ENCODE peak calls at places on chromosome 15, in five cellular contexts. One of them, this sample, is unnamed.

GRCh38 chr15:57017024-57017423 is 98.6 kb downstream of the TCF12 start:
- DNase-seq in GM12878: no peak
- DNase-seq in heart left ventricle: no peak
- DNase-seq in breast epithelium: no peak
- DNase-seq in A549: peak; percentile 35
- DNase-seq in this sample: peak; percentile 30

GRCh38 chr15:35383511-35383910 is 162.5 kb downstream of the DPH6 start:
- DNase-seq in GM12878: no peak
- DNase-seq in heart left ventricle: no peak
- DNase-seq in breast epithelium: no peak
- DNase-seq in A549: no peak
- DNase-seq in this sample: no peak

GRCh38 chr15:29475096-29475495 is 205.5 kb upstream of the NSMCE3 start:
- DNase-seq in GM12878: no peak
- DNase-seq in heart left ventricle: no peak
- DNase-seq in breast epithelium: no peak
- DNase-seq in A549: no peak
- DNase-seq in this sample: no peak

GRCh38 chr15:42508263-42508690 is 12.8 kb downstream of the SNAP23 start:
- DNase-seq in GM12878: no peak
- DNase-seq in heart left ventricle: no peak
- DNase-seq in breast epithelium: no peak
- DNase-seq in A549: no peak
- DNase-seq in this sample: no peak

GRCh38 chr15:59298876-59299275 is 73.8 kb downstream of the MYO1E start:
- DNase-seq in GM12878: no peak
- DNase-seq in heart left ventricle: no peak
- DNase-seq in breast epithelium: no peak
- DNase-seq in A549: no peak
- DNase-seq in this sample: no peak

GRCh38 chr15:63888146-63888545 is 54.4 kb upstream of the HERC1 start:
- DNase-seq in GM12878: no peak
- DNase-seq in heart left ventricle: no peak
- DNase-seq in breast epithelium: no peak
- DNase-seq in A549: no peak
- DNase-seq in this sample: no peak

GRCh38 chr15:38436993-38437392 is 16.9 kb upstream of the FAM98B start:
- DNase-seq in GM12878: no peak
- DNase-seq in heart left ventricle: no peak
- DNase-seq in breast epithelium: no peak
- DNase-seq in A549: no peak
- DNase-seq in this sample: no peak

GRCh38 chr15:31376511-31376910 is 49.9 kb downstream of the KLF13 start:
- DNase-seq in GM12878: no peak
- DNase-seq in heart left ventricle: no peak
- DNase-seq in breast epithelium: no peak
- DNase-seq in A549: no peak
- DNase-seq in this sample: no peak

GRCh38 chr15:31870336-31871158 is 159.8 kb upstream of the CHRNA7 start:
- DNase-seq in GM12878: no peak
- DNase-seq in heart left ventricle: peak; percentile 62
- DNase-seq in breast epithelium: peak; percentile 63
- DNase-seq in A549: peak; percentile 81
- DNase-seq in this sample: peak; percentile 81

GRCh38 chr15:42385206-42385979 is 26.1 kb downstream of the CAPN3 start:
- DNase-seq in GM12878: no peak
- DNase-seq in heart left ventricle: no peak
- DNase-seq in breast epithelium: no peak
- DNase-seq in A549: peak; percentile 54
- DNase-seq in this sample: peak; percentile 76

GRCh38 chr15:57064033-57064432 is 145.6 kb downstream of the TCF12 start:
- DNase-seq in GM12878: no peak
- DNase-seq in heart left ventricle: no peak
- DNase-seq in breast epithelium: no peak
- DNase-seq in A549: no peak
- DNase-seq in this sample: no peak

GRCh38 chr15:59190291-59190690 is 16.4 kb upstream of the LDHAL6B start:
- DNase-seq in GM12878: no peak
- DNase-seq in heart left ventricle: no peak
- DNase-seq in breast epithelium: no peak
- DNase-seq in A549: no peak
- DNase-seq in this sample: no peak

GRCh38 chr15:62163847-62164499 is 1.1 kb downstream of the C2CD4B start:
- DNase-seq in GM12878: no peak
- DNase-seq in heart left ventricle: no peak
- DNase-seq in breast epithelium: no peak
- DNase-seq in A549: peak; percentile 13
- DNase-seq in this sample: no peak

GRCh38 chr15:80695911-80696651 is 971 bp downstream of the ABHD17C start:
- DNase-seq in GM12878: no peak
- DNase-seq in heart left ventricle: no peak
- DNase-seq in breast epithelium: no peak
- DNase-seq in A549: peak; percentile 64
- DNase-seq in this sample: no peak

GRCh38 chr15:58454950-58455401 is 23.2 kb downstream of the LIPC start:
- DNase-seq in GM12878: no peak
- DNase-seq in heart left ventricle: no peak
- DNase-seq in breast epithelium: no peak
- DNase-seq in A549: no peak
- DNase-seq in this sample: peak; percentile 17

GRCh38 chr15:77642793-77643430 is 10.2 kb upstream of the LINGO1 start:
- DNase-seq in GM12878: no peak
- DNase-seq in heart left ventricle: no peak
- DNase-seq in breast epithelium: no peak
- DNase-seq in A549: peak; percentile 30
- DNase-seq in this sample: no peak

GRCh38 chr15:46654993-46655392 is 1020.2 kb downstream of the SQOR start:
- DNase-seq in GM12878: no peak
- DNase-seq in heart left ventricle: no peak
- DNase-seq in breast epithelium: no peak
- DNase-seq in A549: no peak
- DNase-seq in this sample: no peak

GRCh38 chr15:85554852-85555521 is 174.6 kb downstream of the AKAP13 start:
- DNase-seq in GM12878: no peak
- DNase-seq in heart left ventricle: no peak
- DNase-seq in breast epithelium: no peak
- DNase-seq in A549: no peak
- DNase-seq in this sample: peak; percentile 94

GRCh38 chr15:27254801-27255200 is 283.8 kb downstream of the GABRG3 start:
- DNase-seq in GM12878: no peak
- DNase-seq in heart left ventricle: no peak
- DNase-seq in breast epithelium: no peak
- DNase-seq in A549: no peak
- DNase-seq in this sample: no peak

GRCh38 chr15:83845230-83845629 is 191.3 kb downstream of the ADAMTSL3 start:
- DNase-seq in GM12878: no peak
- DNase-seq in heart left ventricle: no peak
- DNase-seq in breast epithelium: no peak
- DNase-seq in A549: no peak
- DNase-seq in this sample: peak; percentile 37

GRCh38 chr15:28086175-28086703 is 12.9 kb downstream of the OCA2 start:
- DNase-seq in GM12878: peak; percentile 25
- DNase-seq in heart left ventricle: peak; percentile 61
- DNase-seq in breast epithelium: no peak
- DNase-seq in A549: peak; percentile 70
- DNase-seq in this sample: peak; percentile 67

GRCh38 chr15:39479916-39480315 is 101.0 kb upstream of the THBS1 start:
- DNase-seq in GM12878: no peak
- DNase-seq in heart left ventricle: no peak
- DNase-seq in breast epithelium: no peak
- DNase-seq in A549: no peak
- DNase-seq in this sample: peak; percentile 44

GRCh38 chr15:40807888-40808194 is 568 bp upstream of the DNAJC17 start:
- DNase-seq in GM12878: no peak
- DNase-seq in heart left ventricle: no peak
- DNase-seq in breast epithelium: no peak
- DNase-seq in A549: no peak
- DNase-seq in this sample: no peak

GRCh38 chr15:40693904-40694705 is 869 bp upstream of the RAD51 start:
- DNase-seq in GM12878: peak; percentile 19
- DNase-seq in heart left ventricle: no peak
- DNase-seq in breast epithelium: no peak
- DNase-seq in A549: no peak
- DNase-seq in this sample: peak; percentile 59

GRCh38 chr15:93321881-93322282 is 232.9 kb upstream of the RGMA start:
- DNase-seq in GM12878: no peak
- DNase-seq in heart left ventricle: no peak
- DNase-seq in breast epithelium: peak; percentile 57
- DNase-seq in A549: no peak
- DNase-seq in this sample: no peak

GRCh38 chr15:82051664-82052063 is 5.8 kb upstream of the MEX3B start:
- DNase-seq in GM12878: no peak
- DNase-seq in heart left ventricle: peak; percentile 38
- DNase-seq in breast epithelium: no peak
- DNase-seq in A549: peak; percentile 18
- DNase-seq in this sample: no peak

GRCh38 chr15:30023798-30024295 is 58.9 kb upstream of the GOLGA8J start:
- DNase-seq in GM12878: no peak
- DNase-seq in heart left ventricle: no peak
- DNase-seq in breast epithelium: no peak
- DNase-seq in A549: no peak
- DNase-seq in this sample: no peak

GRCh38 chr15:80072285-80072684 is 12.8 kb downstream of the ZFAND6 start:
- DNase-seq in GM12878: peak; percentile 83
- DNase-seq in heart left ventricle: no peak
- DNase-seq in breast epithelium: no peak
- DNase-seq in A549: peak; percentile 93
- DNase-seq in this sample: peak; percentile 94

GRCh38 chr15:31270767-31271166 is 55.9 kb upstream of the KLF13 start:
- DNase-seq in GM12878: no peak
- DNase-seq in heart left ventricle: no peak
- DNase-seq in breast epithelium: peak; percentile 27
- DNase-seq in A549: no peak
- DNase-seq in this sample: peak; percentile 78

GRCh38 chr15:66730168-66731014 is 28.4 kb downstream of the SMAD6 start:
- DNase-seq in GM12878: no peak
- DNase-seq in heart left ventricle: no peak
- DNase-seq in breast epithelium: no peak
- DNase-seq in A549: peak; percentile 48
- DNase-seq in this sample: no peak

GRCh38 chr15:66846811-66847210 is 144.8 kb downstream of the SMAD6 start:
- DNase-seq in GM12878: no peak
- DNase-seq in heart left ventricle: no peak
- DNase-seq in breast epithelium: no peak
- DNase-seq in A549: no peak
- DNase-seq in this sample: no peak

GRCh38 chr15:55909036-55909811 is 84.2 kb downstream of the NEDD4 start:
- DNase-seq in GM12878: no peak
- DNase-seq in heart left ventricle: no peak
- DNase-seq in breast epithelium: no peak
- DNase-seq in A549: peak; percentile 66
- DNase-seq in this sample: no peak

GRCh38 chr15:60464836-60465630 is 13.9 kb downstream of the ICE2 start:
- DNase-seq in GM12878: no peak
- DNase-seq in heart left ventricle: no peak
- DNase-seq in breast epithelium: no peak
- DNase-seq in A549: no peak
- DNase-seq in this sample: no peak

GRCh38 chr15:87268675-87269074 is 987.9 kb downstream of the NTRK3 start:
- DNase-seq in GM12878: no peak
- DNase-seq in heart left ventricle: no peak
- DNase-seq in breast epithelium: no peak
- DNase-seq in A549: no peak
- DNase-seq in this sample: no peak

GRCh38 chr15:56598991-56599390 is 134.1 kb upstream of the MNS1 start:
- DNase-seq in GM12878: no peak
- DNase-seq in heart left ventricle: no peak
- DNase-seq in breast epithelium: no peak
- DNase-seq in A549: no peak
- DNase-seq in this sample: no peak

GRCh38 chr15:40097096-40097967 is 11.3 kb downstream of the BMF start:
- DNase-seq in GM12878: no peak
- DNase-seq in heart left ventricle: no peak
- DNase-seq in breast epithelium: no peak
- DNase-seq in A549: no peak
- DNase-seq in this sample: peak; percentile 38

GRCh38 chr15:90044191-90044590 is 43.1 kb downstream of the ZNF710 start:
- DNase-seq in GM12878: no peak
- DNase-seq in heart left ventricle: peak; percentile 23
- DNase-seq in breast epithelium: no peak
- DNase-seq in A549: no peak
- DNase-seq in this sample: no peak

GRCh38 chr15:22980189-22981136 is at the start of gene CYFIP1:
- DNase-seq in GM12878: no peak
- DNase-seq in heart left ventricle: peak; percentile 92
- DNase-seq in breast epithelium: peak; percentile 83
- DNase-seq in A549: peak; percentile 84
- DNase-seq in this sample: peak; percentile 73

GRCh38 chr15:33458421-33458820 is 147.7 kb downstream of the RYR3 start:
- DNase-seq in GM12878: no peak
- DNase-seq in heart left ventricle: no peak
- DNase-seq in breast epithelium: no peak
- DNase-seq in A549: no peak
- DNase-seq in this sample: no peak

GRCh38 chr15:99568548-99569352 is 3.0 kb downstream of the MEF2A start:
- DNase-seq in GM12878: no peak
- DNase-seq in heart left ventricle: no peak
- DNase-seq in breast epithelium: no peak
- DNase-seq in A549: no peak
- DNase-seq in this sample: no peak
- H3K4me3 ChIP-seq in GM12878: peak overlapping the region; percentile 99
- H3K4me3 ChIP-seq in heart left ventricle: peak overlapping the region; percentile 88
- H3K4me3 ChIP-seq in breast epithelium: peak overlapping the region; percentile 3
- H3K4me3 ChIP-seq in A549: no peak overlapping the region
- H3K4me3 ChIP-seq in this sample: peak overlapping the region; percentile 92

GRCh38 chr15:100733786-100734185 is 131.4 kb downstream of the ASB7 start:
- DNase-seq in GM12878: no peak
- DNase-seq in heart left ventricle: no peak
- DNase-seq in breast epithelium: no peak
- DNase-seq in A549: no peak
- DNase-seq in this sample: no peak
- TF ChIP-seq POLR2A in GM12878: no peak
- TF ChIP-seq POLR2A in heart left ventricle: no peak
- TF ChIP-seq POLR2A in breast epithelium: no peak
- TF ChIP-seq POLR2A in A549: no peak
- TF ChIP-seq POLR2A in this sample: no peak

GRCh38 chr15:69940441-69940785 is 157.3 kb downstream of the TLE3 start:
- DNase-seq in GM12878: no peak
- DNase-seq in heart left ventricle: no peak
- DNase-seq in breast epithelium: no peak
- DNase-seq in A549: no peak
- DNase-seq in this sample: no peak
- TF ChIP-seq CTCF in GM12878: no peak
- TF ChIP-seq CTCF in heart left ventricle: no peak
- TF ChIP-seq CTCF in breast epithelium: no peak
- TF ChIP-seq CTCF in A549: no peak
- TF ChIP-seq CTCF in this sample: no peak

GRCh38 chr15:74315626-74316025 is 51.8 kb downstream of the CYP11A1 start:
- DNase-seq in GM12878: peak; percentile 58
- DNase-seq in heart left ventricle: peak; percentile 40
- DNase-seq in breast epithelium: no peak
- DNase-seq in A549: no peak
- DNase-seq in this sample: peak; percentile 99
- H3K4me3 ChIP-seq in GM12878: peak overlapping the region; percentile 51
- H3K4me3 ChIP-seq in heart left ventricle: no peak overlapping the region
- H3K4me3 ChIP-seq in breast epithelium: no peak overlapping the region
- H3K4me3 ChIP-seq in A549: no peak overlapping the region
- H3K4me3 ChIP-seq in this sample: peak overlapping the region; percentile 46

GRCh38 chr15:37112963-37113362 is 12.6 kb upstream of the MEIS2 start:
- DNase-seq in GM12878: no peak
- DNase-seq in heart left ventricle: no peak
- DNase-seq in breast epithelium: no peak
- DNase-seq in A549: no peak
- DNase-seq in this sample: no peak
- TF ChIP-seq POLR2A in GM12878: no peak
- TF ChIP-seq POLR2A in heart left ventricle: no peak
- TF ChIP-seq POLR2A in breast epithelium: no peak
- TF ChIP-seq POLR2A in A549: no peak
- TF ChIP-seq POLR2A in this sample: no peak

This sample was measured in NB4.